ENCODE peak calls at places on chromosome 10, in four cellular contexts. K is cardiac fibroblast, U is heart left ventricle, I is GM23338. R is an unnamed sample.

GRCh38 chr10:1396236-1396635 is 340.1 kb downstream of the WDR37 start:
- DNase-seq in U (no peak), I (no peak), K (no peak), R (no peak)

GRCh38 chr10:119208553-119208940 is 1.2 kb downstream of the GRK5 start:
- DNase-seq in K (peak), U (no peak), I (no peak), R (no peak)

GRCh38 chr10:87991946-87992345 is 128.5 kb downstream of the PTEN start:
- DNase-seq in I (no peak), U (no peak), K (peak), R (no peak)

GRCh38 chr10:47331954-47332353 is 9.7 kb downstream of the GDF2 start:
- DNase-seq in U (no peak), I (no peak), K (no peak), R (no peak)

GRCh38 chr10:120966657-120967045 is 115.5 kb downstream of the WDR11 start:
- DNase-seq in K (no peak), U (no peak), I (no peak), R (no peak)

GRCh38 chr10:75400769-75401568 is 595 bp downstream of the ZNF503 start:
- DNase-seq in K (peak), U (peak), I (peak), R (no peak)

GRCh38 chr10:71431945-71432905 is 35.5 kb downstream of the CDH23 start:
- DNase-seq in I (peak), U (no peak), K (no peak), R (no peak)

GRCh38 chr10:122298206-122298597 is 27.1 kb downstream of the BTBD16 start:
- DNase-seq in U (no peak), K (no peak), I (no peak), R (no peak)

GRCh38 chr10:33234779-33235178 is 99.7 kb downstream of the NRP1 start:
- DNase-seq in K (peak), I (no peak), U (no peak), R (no peak)

GRCh38 chr10:101903827-101904520 is 60.4 kb upstream of the KCNIP2 start:
- DNase-seq in U (no peak), K (no peak), I (no peak), R (no peak)

GRCh38 chr10:93826355-93826754 is 67.4 kb upstream of the SLC35G1 start:
- DNase-seq in I (peak), K (no peak), U (no peak), R (no peak)

GRCh38 chr10:116733566-116733965 is 8.8 kb downstream of the HSPA12A start:
- DNase-seq in U (no peak), I (no peak), K (no peak), R (no peak)

GRCh38 chr10:128326251-128326650 is 200.0 kb upstream of the MKI67 start:
- DNase-seq in U (no peak), I (no peak), K (no peak), R (no peak)

GRCh38 chr10:86659721-86660438 is 5.5 kb downstream of the OPN4 start:
- DNase-seq in K (no peak), I (no peak), U (peak), R (no peak)

GRCh38 chr10:3095373-3096139 is 28.2 kb downstream of the PFKP start:
- DNase-seq in I (no peak), U (no peak), K (peak), R (no peak)

GRCh38 chr10:86346794-86347665 is 19.6 kb downstream of the GRID1 start:
- DNase-seq in K (no peak), I (no peak), U (no peak), R (no peak)

GRCh38 chr10:124005991-124006392 is 87.4 kb downstream of the CHST15 start:
- DNase-seq in I (no peak), K (no peak), U (no peak), R (no peak)

GRCh38 chr10:112532053-112532658 is 85.1 kb downstream of the VTI1A start:
- DNase-seq in U (no peak), I (no peak), K (no peak), R (no peak)

GRCh38 chr10:667602-668143 is 21.8 kb downstream of the DIP2C start:
- DNase-seq in I (no peak), K (no peak), U (no peak), R (no peak)

GRCh38 chr10:50469778-50470193 is 154.0 kb downstream of the SGMS1 start:
- DNase-seq in K (peak), U (no peak), I (no peak), R (no peak)

GRCh38 chr10:28922127-28922526 is 244.8 kb downstream of the BAMBI start:
- DNase-seq in K (no peak), U (no peak), I (peak), R (no peak)

GRCh38 chr10:35219906-35220890 is 93.6 kb downstream of the CREM start:
- DNase-seq in I (no peak), K (no peak), U (no peak), R (no peak)

GRCh38 chr10:35217458-35217857 is 90.8 kb downstream of the CREM start:
- DNase-seq in K (peak), I (no peak), U (peak), R (no peak)

GRCh38 chr10:35216303-35216905 is 89.8 kb downstream of the CREM start:
- DNase-seq in K (peak), U (peak), I (no peak), R (no peak)

GRCh38 chr10:35219292-35219691 is 92.6 kb downstream of the CREM start:
- DNase-seq in U (no peak), I (no peak), K (no peak), R (no peak)

GRCh38 chr10:35218339-35218955 is 91.8 kb downstream of the CREM start:
- DNase-seq in U (peak), I (peak), K (peak), R (no peak)
- TF ChIP-seq CTCF in U (peak), I (peak), K (peak), R (peak)

GRCh38 chr10:96642973-96643372 is 56.2 kb upstream of the TM9SF3 start:
- DNase-seq in I (peak), K (no peak), U (peak), R (peak)
- TF ChIP-seq CTCF in I (peak), K (peak), U (peak), R (peak)

DNA sequence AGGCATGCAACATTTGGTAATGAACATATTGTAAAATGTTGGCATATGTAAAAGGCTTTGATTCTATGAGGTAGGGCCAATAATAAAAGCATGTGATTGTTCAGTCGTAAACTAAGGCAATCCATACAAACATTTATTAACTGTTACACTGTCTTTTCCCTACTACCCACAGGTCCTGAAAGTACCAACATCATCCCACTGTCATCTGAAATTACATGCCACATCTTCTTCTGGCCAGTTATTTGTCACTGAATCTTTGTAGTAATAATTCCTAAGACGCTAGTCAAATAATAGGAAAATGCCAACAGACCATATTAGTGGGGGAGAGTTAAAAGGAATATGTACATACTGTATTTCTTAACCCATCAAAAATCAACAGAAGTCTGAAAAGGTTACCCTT is 27.2 kb downstream of the DNAJC1 start:
- DNase-seq in U (no peak), K (no peak), I (no peak), R (no peak)
- TF ChIP-seq CTCF in U (no peak), K (no peak), I (no peak), R (no peak)

DNA sequence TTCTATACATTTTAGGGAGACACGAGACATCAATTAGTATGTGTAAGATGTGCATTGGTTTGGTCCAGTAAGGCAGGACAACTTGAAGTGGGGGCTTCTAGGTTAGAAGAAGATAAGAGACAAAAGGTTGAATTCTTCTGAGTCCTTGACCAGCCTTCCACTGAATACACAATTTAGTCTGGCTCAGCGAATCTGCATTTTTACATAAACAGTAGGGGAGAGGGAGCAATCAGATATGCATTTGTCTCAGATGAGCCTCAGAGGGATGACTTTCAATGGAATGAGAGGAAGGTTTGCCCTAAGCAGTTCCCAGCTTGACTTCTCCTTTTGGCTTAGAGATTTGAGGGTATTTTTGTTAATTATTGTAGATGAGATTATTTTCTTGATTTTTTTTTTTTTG is 20.0 kb upstream of the C10orf90 start:
- DNase-seq in U (no peak), K (no peak), I (peak), R (no peak)
- TF ChIP-seq CTCF in U (no peak), K (no peak), I (no peak), R (no peak)

DNA sequence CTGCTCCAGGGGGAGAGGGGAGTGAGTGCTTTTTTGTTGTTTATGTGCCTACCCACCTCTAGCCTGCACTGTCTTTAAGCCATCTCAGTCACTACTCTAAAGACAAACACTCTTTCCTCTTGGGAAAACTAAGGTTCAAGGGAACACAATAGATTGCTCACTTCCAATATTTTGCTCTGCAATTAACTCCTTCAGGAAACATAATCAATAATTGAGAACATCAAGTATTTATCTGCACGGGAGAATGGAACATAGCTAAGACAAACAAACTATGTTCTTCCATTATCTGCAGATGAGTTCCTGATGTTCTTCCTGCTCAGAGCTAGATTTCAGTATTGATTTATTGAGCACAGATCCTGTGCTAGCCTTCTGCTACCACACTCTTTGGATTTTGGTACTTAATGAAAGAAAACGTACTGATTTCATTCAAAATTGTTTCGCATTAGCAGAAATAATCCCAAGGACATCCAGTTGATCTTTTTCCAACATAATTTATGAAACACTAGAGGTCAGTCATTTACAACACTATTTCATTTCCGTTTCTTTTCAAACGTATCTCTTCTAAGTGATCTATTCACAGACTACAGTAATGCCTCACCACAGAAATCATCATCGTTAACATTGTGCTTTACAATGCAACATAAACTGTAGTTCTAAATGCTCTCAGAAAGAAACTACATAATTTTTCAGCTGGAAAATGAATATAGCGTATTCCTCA is 8.3 kb downstream of the NEBL start:
- DNase-seq in I (no peak), K (peak), U (no peak), R (no peak)
- TF ChIP-seq CTCF in I (no peak), K (peak), U (no peak), R (no peak)

R was measured in D721Med.